ENCODE peak calls at places on chromosomes 11 and 22, in five cellular contexts. T is brain microvascular endothelial cell, R is HepG2, P is pancreas, C is right atrium auricular region. A is an unnamed sample. For H3K27me3, the result is how much of the 10 kb centered on the place peaks cover.

GRCh38 chr11:31022080-31022479 is 347.5 kb downstream of the DCDC1 start:
- DNase-seq in P (no peak), T (no peak), R (no peak), C (no peak), A (no peak)

GRCh38 chr11:72429626-72430025 is 4.7 kb downstream of the CLPB start:
- DNase-seq in R (no peak), C (no peak), P (no peak), T (no peak), A (no peak)

GRCh38 chr22:48717076-48717810 is 1110.4 kb downstream of the BRD1 start:
- DNase-seq in T (no peak), C (no peak), P (no peak), R (no peak), A (no peak)

GRCh38 chr11:120384476-120384875 is 48.3 kb downstream of the ARHGEF12 start:
- DNase-seq in T (no peak), R (no peak), P (no peak), C (no peak), A (no peak)

GRCh38 chr11:92211576-92212167 is 12.9 kb upstream of the FAT3 start:
- DNase-seq in T (peak), R (peak), P (no peak), C (no peak), A (no peak)

GRCh38 chr11:105057432-105057831 is 12.3 kb upstream of the CARD16 start:
- DNase-seq in R (peak), T (no peak), C (no peak), P (no peak), A (no peak)

GRCh38 chr11:68328374-68329091 is 16.1 kb downstream of the LRP5 start:
- DNase-seq in P (no peak), T (no peak), C (no peak), R (peak), A (no peak)

GRCh38 chr11:9859491-9860305 is 195.8 kb downstream of the SWAP70 start:
- DNase-seq in C (no peak), P (no peak), R (no peak), T (peak), A (no peak)

GRCh38 chr11:118275184-118275583 is 11.1 kb upstream of the MPZL2 start:
- DNase-seq in R (no peak), P (no peak), T (no peak), C (no peak), A (no peak)

GRCh38 chr22:19641254-19641982 is 72.9 kb upstream of the SEPTIN5 start:
- DNase-seq in P (no peak), T (no peak), R (no peak), C (no peak), A (peak)

GRCh38 chr11:76660533-76661305 is 9.8 kb downstream of the LRRC32 start:
- DNase-seq in P (no peak), C (no peak), T (no peak), R (no peak), A (peak)

GRCh38 chr22:17633217-17633997 is 4.9 kb upstream of the ATP6V1E1 start:
- DNase-seq in C (no peak), R (peak), P (no peak), T (peak), A (no peak)

GRCh38 chr11:107250017-107250416 is 207.6 kb downstream of the CWF19L2 start:
- DNase-seq in R (no peak), C (no peak), P (no peak), T (no peak), A (no peak)

GRCh38 chr11:120025606-120026335 is 112.1 kb downstream of the TRIM29 start:
- DNase-seq in C (peak), P (no peak), T (no peak), R (no peak), A (no peak)

GRCh38 chr11:102287963-102288744 is 29.1 kb upstream of the BIRC3 start:
- DNase-seq in C (no peak), T (peak), P (no peak), R (peak), A (no peak)

GRCh38 chr11:11148104-11148509 is 204.9 kb downstream of the CSNK2A3 start:
- DNase-seq in T (peak), R (no peak), P (peak), C (peak), A (no peak)

GRCh38 chr11:12298610-12299009 is 78.8 kb upstream of the PARVA start:
- DNase-seq in R (no peak), C (no peak), T (no peak), P (no peak), A (no peak)

GRCh38 chr11:70360211-70360610 is 38.1 kb upstream of the CTTN start:
- DNase-seq in C (no peak), T (no peak), R (no peak), P (no peak), A (no peak)

GRCh38 chr22:37472418-37473006 is 13.7 kb downstream of the MFNG start:
- DNase-seq in R (peak), C (no peak), P (no peak), T (no peak), A (peak)

GRCh38 chr11:109970516-109971183 is 122.5 kb upstream of the ZC3H12C start:
- DNase-seq in T (no peak), C (no peak), R (no peak), P (no peak), A (no peak)

GRCh38 chr11:61697764-61698163 is 17.6 kb downstream of the DAGLA start:
- DNase-seq in T (no peak), C (no peak), P (no peak), R (no peak), A (no peak)

GRCh38 chr11:46279393-46280099 is 2.1 kb downstream of the CREB3L1 start:
- DNase-seq in R (no peak), T (peak), C (peak), P (no peak), A (peak)

GRCh38 chr11:46277623-46278386 is at the start of gene CREB3L1:
- DNase-seq in R (no peak), P (no peak), C (no peak), T (no peak), A (peak)

GRCh38 chr11:46278387-46279173 is 1.1 kb downstream of the CREB3L1 start:
- DNase-seq in C (no peak), P (peak), R (no peak), T (peak), A (peak)

GRCh38 chr11:46285173-46285572 is 7.7 kb downstream of the CREB3L1 start:
- DNase-seq in C (no peak), R (no peak), P (no peak), T (no peak), A (peak)

DNA sequence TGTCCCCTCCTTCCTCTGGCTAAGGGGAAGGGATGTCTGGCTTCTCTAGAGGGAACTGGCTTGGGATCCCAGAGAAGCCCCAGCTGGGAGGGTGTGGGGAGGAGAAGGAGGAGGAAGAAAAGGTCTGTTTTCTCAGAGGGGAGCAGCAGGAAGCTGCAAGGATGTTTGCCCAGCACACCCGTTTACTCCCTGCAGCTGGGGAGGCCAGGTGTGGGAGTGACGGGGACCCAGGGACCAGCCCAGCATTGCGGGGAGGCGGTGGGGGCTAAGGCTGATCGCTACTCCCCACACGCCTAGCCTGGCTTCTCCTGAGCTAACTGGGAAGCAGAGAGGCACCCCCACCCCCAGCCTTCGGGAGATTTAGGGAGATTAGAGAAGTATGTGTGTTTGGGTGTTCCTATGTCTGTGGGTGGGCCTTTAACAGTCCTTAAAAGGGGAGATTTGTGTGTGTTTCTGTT is 3.9 kb downstream of the CREB3L1 start:
- DNase-seq in C (no peak), T (no peak), R (no peak), P (no peak), A (no peak)
- H3K27ac ChIP-seq in C (peak), T (peak), R (no peak), P (peak), A (peak)

GRCh38 chr11:85263328-85263727 is 363.8 kb downstream of the DLG2 start:
- DNase-seq in C (no peak), T (no peak), P (no peak), R (no peak), A (no peak)
- H3K27me3 ChIP-seq in C (under half), T (under half), P (under half), R (under half), A (under half)

GRCh38 chr11:124971810-124972209 is 17.8 kb downstream of the CCDC15 start:
- DNase-seq in C (no peak), R (no peak), T (no peak), P (no peak), A (no peak)

GRCh38 chr11:124970925-124971324 is 16.9 kb downstream of the CCDC15 start:
- DNase-seq in P (no peak), R (peak), T (peak), C (no peak), A (no peak)
- TF ChIP-seq CTCF in P (no peak), R (peak), T (peak), C (no peak), A (no peak)

DNA sequence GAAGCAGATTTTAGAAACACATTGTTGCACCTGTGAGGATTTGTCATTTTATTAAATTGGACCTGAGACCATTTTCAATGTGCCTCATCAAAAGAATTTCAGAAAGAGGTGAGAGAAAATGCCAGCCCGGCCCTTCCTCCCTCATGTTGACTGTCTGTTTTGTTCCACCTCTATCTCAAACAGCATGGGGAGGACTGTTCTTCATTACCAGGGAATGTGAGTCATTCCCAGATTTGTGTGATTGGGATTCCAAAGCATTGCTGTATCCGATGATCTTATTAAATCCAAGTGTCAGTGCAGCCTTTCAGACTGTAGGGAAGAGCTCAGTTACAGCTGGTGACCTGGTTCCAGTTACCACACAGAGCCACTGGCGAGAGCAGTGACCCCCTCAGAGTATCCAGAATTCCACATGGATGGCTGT is 20.7 kb downstream of the KREMEN1 start:
- DNase-seq in C (no peak), T (no peak), P (no peak), R (no peak), A (no peak)
- H3K27ac ChIP-seq in C (peak), T (no peak), P (peak), R (no peak), A (peak)

GRCh38 chr22:45006873-45007246 is 2.9 kb downstream of the PHF21B start:
- DNase-seq in C (no peak), T (no peak), R (no peak), P (no peak), A (no peak)

GRCh38 chr22:45007247-45007945 is 2.4 kb downstream of the PHF21B start:
- DNase-seq in R (no peak), P (no peak), C (no peak), T (peak), A (no peak)

GRCh38 chr22:45008853-45009751 is 703 bp downstream of the PHF21B start:
- DNase-seq in T (no peak), C (no peak), P (no peak), R (no peak), A (no peak)

GRCh38 chr22:45009881-45010531 is at the start of gene PHF21B:
- DNase-seq in R (no peak), T (no peak), P (no peak), C (no peak), A (no peak)

DNA sequence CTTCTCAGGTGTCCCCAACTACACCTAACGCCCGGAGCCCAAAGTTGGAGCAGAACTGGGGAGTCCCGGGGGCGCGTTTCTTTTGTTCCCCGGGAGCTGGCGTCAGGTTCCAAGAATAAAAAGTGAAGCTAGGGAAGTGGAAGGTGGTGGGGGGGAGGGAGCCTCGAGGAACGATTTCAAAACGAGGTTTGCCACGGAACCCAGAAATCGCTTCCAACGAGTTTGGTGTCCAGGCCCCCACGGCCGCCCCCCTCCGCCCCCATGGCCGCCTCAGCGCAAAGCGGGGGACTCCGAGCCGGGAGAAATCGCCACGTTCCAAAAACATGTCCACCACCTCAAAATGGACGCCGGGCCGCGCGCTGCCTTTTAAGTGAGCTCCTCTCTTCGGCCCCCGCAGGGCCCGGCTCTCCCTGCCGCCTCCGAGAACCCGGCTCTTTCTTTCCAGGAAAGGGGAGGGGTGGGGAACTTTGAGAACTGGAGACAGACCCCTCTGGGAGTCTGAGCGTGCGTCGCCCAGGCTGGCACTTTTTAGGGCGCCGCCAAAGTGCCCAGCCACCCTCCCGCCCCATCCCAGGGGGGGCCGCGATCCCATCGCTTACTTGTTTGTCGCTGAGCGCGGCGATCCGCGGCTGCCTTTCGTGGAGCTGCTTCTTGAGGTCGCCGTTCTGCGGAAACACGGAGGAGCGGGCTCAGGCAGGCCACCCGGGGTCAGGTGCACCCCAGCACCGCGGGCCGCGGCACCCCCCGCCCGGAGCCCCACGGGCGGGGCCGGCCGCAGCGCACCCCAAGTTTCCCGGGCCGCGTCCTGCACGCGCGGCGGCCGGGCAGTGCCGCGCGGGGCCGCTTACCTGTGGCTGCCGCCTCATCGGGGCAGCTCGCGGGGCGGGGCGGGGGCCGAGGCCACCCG is 1.6 kb downstream of the PHF21B start:
- DNase-seq in T (no peak), R (no peak), P (no peak), C (no peak), A (no peak)
- H3K27me3 ChIP-seq in T (half or more), R (under half), P (under half), C (under half), A (under half)

DNA sequence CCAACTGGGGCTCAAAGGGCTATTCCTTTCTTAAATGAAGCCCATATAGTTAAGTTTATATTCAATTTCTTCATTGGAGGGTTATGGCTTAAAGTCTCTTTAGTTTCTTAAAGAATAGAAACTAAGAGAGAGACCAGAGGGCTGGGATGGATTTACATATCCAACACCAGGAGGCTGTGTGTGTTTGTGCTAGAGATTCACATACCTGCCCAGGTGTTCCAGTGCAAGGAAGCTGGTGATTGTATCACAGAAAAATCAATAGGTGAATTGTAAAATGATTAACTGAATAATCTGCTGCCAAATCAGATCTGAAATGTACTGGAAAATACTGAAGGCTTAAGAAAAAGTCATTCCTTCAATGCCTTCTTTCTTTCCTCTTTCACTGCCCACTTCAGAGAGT is 148.2 kb upstream of the BDNF start:
- DNase-seq in C (no peak), R (no peak), P (peak), T (no peak), A (no peak)
- TF ChIP-seq CTCF in C (no peak), R (no peak), P (no peak), T (no peak), A (no peak)

GRCh38 chr22:41525450-41526225 is 18.6 kb downstream of the POLR3H start:
- DNase-seq in C (no peak), T (no peak), R (no peak), P (no peak), A (no peak)
- H3K27ac ChIP-seq in C (peak), T (no peak), R (peak), P (no peak), A (peak)

A was measured in Peyer's patch.